ENCODE peak calls at places on chromosomes 3 and 15, in nine cellular contexts. S, X, F, I, O, C, W, T and H are unnamed samples.

GRCh38 chr15:77856718-77857346 is 220.7 kb downstream of the TBC1D2B start:
- DNase-seq in O (no peak), T (no peak), C (no peak), S (no peak), F (no peak), X (peak; percentile 2), W (no peak), I (no peak), H (no peak)

GRCh38 chr3:185283374-185283935 is 29.6 kb upstream of the EHHADH start:
- DNase-seq in F (no peak), C (no peak), S (peak; percentile 48), T (peak; percentile 22), X (no peak), I (no peak), W (no peak), O (no peak), H (no peak)

GRCh38 chr3:71114610-71115009 is 468.9 kb downstream of the FOXP1 start:
- DNase-seq in T (no peak), F (no peak), I (no peak), W (no peak), X (no peak), S (no peak), O (no peak), C (no peak), H (no peak)

GRCh38 chr15:51865291-51865690 is 35.8 kb downstream of the TMOD3 start:
- DNase-seq in C (no peak), W (no peak), T (no peak), F (no peak), O (no peak), X (no peak), I (no peak), S (no peak), H (no peak)

GRCh38 chr15:42427429-42428223 is 63.3 kb downstream of the ZNF106 start:
- DNase-seq in C (peak; percentile 52), W (no peak), F (peak; percentile 12), O (peak; percentile 67), S (peak; percentile 68), X (no peak), I (no peak), T (peak; percentile 92), H (peak; percentile 96)

GRCh38 chr3:100209948-100210776 is 50.6 kb upstream of the TBC1D23 start:
- DNase-seq in I (no peak), F (no peak), T (peak; percentile 34), X (no peak), S (peak; percentile 16), O (no peak), W (no peak), C (no peak), H (no peak)

GRCh38 chr3:50194128-50194902 is 2.9 kb downstream of the GNAT1 start:
- DNase-seq in I (peak; percentile 73), W (peak; percentile 81), T (peak; percentile 68), C (no peak), X (peak; percentile 87), F (peak; percentile 55), S (peak; percentile 65), O (no peak), H (peak; percentile 4)

GRCh38 chr15:60737217-60737616 is 258.3 kb upstream of the ICE2 start:
- DNase-seq in S (no peak), F (no peak), O (no peak), T (no peak), I (no peak), X (no peak), C (no peak), W (no peak), H (no peak)

GRCh38 chr15:74789171-74789627 is 7.3 kb downstream of the CSK start:
- DNase-seq in T (no peak), X (peak; percentile 70), W (no peak), I (peak; percentile 47), S (no peak), F (no peak), O (no peak), C (no peak), H (no peak)

GRCh38 chr3:26307805-26308204 is 314.8 kb upstream of the LRRC3B start:
- DNase-seq in C (no peak), T (no peak), W (no peak), O (no peak), I (no peak), X (no peak), S (no peak), F (no peak), H (no peak)

GRCh38 chr15:79193157-79193948 is 89.2 kb upstream of the ANKRD34C start:
- DNase-seq in O (no peak), C (no peak), S (no peak), I (no peak), X (no peak), T (no peak), F (no peak), W (no peak), H (no peak)

GRCh38 chr15:79197285-79197684 is 85.2 kb upstream of the ANKRD34C start:
- DNase-seq in O (no peak), X (no peak), C (no peak), I (no peak), W (no peak), T (no peak), S (no peak), F (no peak), H (no peak)

GRCh38 chr15:79194386-79194785 is 88.1 kb upstream of the ANKRD34C start:
- DNase-seq in X (no peak), S (no peak), T (no peak), W (no peak), F (no peak), C (no peak), O (no peak), I (no peak), H (no peak)

GRCh38 chr15:79195239-79195638 is 87.3 kb upstream of the ANKRD34C start:
- DNase-seq in O (no peak), W (no peak), C (no peak), I (no peak), T (no peak), F (no peak), S (no peak), X (no peak), H (no peak)

GRCh38 chr15:79195802-79196201 is 86.7 kb upstream of the ANKRD34C start:
- DNase-seq in C (no peak), W (no peak), X (no peak), T (no peak), I (no peak), F (no peak), O (no peak), S (no peak), H (no peak)
- TF ChIP-seq CTCF in C (peak; percentile 21), W (peak; percentile 39), X (no peak), T (peak; percentile 17), I (no peak), F (no peak), O (peak; percentile 10), S (peak; percentile 1), H (no peak)

GRCh38 chr3:142027713-142028112 is 121.6 kb downstream of the TFDP2 start:
- DNase-seq in C (no peak), O (no peak), X (no peak), I (peak; percentile 49), T (peak; percentile 41), F (peak; percentile 77), W (peak; percentile 69), S (peak; percentile 34), H (no peak)

GRCh38 chr3:142027295-142027694 is 122.0 kb downstream of the TFDP2 start:
- DNase-seq in F (peak; percentile 20), W (peak; percentile 58), I (no peak), S (peak; percentile 16), O (no peak), C (no peak), X (no peak), T (no peak), H (no peak)

GRCh38 chr3:142029791-142030190 is 119.6 kb downstream of the TFDP2 start:
- DNase-seq in O (no peak), F (no peak), T (no peak), S (no peak), W (no peak), I (no peak), X (no peak), C (no peak), H (no peak)

GRCh38 chr3:142028174-142028833 is 121.0 kb downstream of the TFDP2 start:
- DNase-seq in W (peak; percentile 90), O (peak; percentile 57), F (peak; percentile 85), X (no peak), I (peak; percentile 71), T (peak; percentile 90), C (peak; percentile 66), S (peak; percentile 89), H (no peak)

DNA sequence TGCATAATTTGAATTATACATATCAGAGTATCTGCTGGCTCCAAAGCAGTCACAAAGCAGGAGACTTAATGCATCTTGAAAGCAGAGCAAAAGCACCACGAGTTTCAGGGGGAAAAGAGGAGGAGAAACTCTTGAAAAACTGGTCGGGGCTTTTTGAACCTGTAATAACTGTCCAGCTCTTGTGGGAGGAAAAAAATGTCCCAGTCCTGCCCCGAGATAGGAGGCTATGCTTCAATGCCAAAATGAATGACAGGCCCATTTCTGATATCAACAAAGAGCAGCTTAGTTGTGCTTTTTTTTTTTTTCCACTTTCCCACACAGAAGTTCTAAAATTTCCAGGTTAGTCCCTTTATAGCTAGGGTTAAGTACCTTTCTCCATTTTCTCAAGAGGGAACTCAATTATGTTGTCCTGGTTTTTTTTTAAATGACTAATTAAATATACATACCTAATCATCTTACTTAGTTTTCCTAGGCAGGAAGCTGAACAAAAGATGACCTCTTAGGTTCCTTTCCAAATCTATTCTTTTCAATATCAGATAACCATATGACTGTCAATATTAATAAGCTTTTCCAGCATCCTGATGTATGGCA is 120.2 kb downstream of the TFDP2 start:
- DNase-seq in F (no peak), W (peak; percentile 86), T (no peak), C (no peak), X (no peak), O (no peak), I (no peak), S (no peak), H (no peak)
- H3K4me3 ChIP-seq in F (no peak overlapping the region), W (peak overlapping the region; percentile 61), T (no peak overlapping the region), C (no peak overlapping the region), X (no peak overlapping the region), O (no peak overlapping the region), I (no peak overlapping the region), S (no peak overlapping the region), H (no peak overlapping the region)

GRCh38 chr15:64095795-64096485 is at the start of gene SNX1:
- DNase-seq in I (peak; percentile 97), T (peak; percentile 95), W (peak; percentile 96), F (peak; percentile 96), X (peak; percentile 96), O (peak; percentile 81), S (peak; percentile 96), C (peak; percentile 73), H (peak; percentile 58)
- TF ChIP-seq CTCF in I (no peak), T (no peak), W (no peak), F (no peak), X (no peak), O (no peak), S (no peak), C (no peak), H (no peak)

DNA sequence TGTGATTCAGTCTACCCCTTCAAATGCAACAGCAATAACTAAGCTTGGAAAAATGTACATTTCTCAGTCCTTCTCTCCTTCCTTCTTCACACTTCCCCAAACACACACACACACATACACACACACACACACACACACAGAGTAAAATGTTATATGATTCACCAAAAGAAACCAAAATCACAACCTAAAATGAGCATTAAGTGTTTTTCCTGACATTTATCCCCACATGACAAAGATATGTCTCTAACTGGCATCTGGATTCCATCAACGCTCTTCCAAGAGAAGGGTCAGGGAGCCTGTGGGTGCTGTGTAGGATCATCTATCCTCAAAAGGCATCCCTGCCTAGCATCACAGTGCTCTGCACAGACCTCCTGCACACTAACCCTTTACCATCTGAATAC is 21.0 kb downstream of the PDZRN3 start:
- DNase-seq in F (no peak), I (no peak), C (peak; percentile 47), S (peak; percentile 37), T (peak; percentile 56), O (no peak), W (no peak), X (no peak), H (no peak)
- H3K4me3 ChIP-seq in F (no peak overlapping the region), I (no peak overlapping the region), C (no peak overlapping the region), S (no peak overlapping the region), T (no peak overlapping the region), O (no peak overlapping the region), W (no peak overlapping the region), X (no peak overlapping the region), H (no peak overlapping the region)

GRCh38 chr3:62051506-62051905 is 321.8 kb downstream of the FEZF2 start:
- DNase-seq in C (no peak), S (peak; percentile 40), W (peak; percentile 15), X (peak; percentile 49), O (no peak), I (peak; percentile 27), T (peak; percentile 61), F (peak; percentile 19), H (no peak)
- TF ChIP-seq CTCF in C (peak; percentile 36), S (peak; percentile 38), W (no peak), X (no peak), O (peak; percentile 41), I (peak; percentile 44), T (peak; percentile 39), F (peak; percentile 50), H (peak; percentile 34)